ENCODE peak calls at places on chromosomes 2 and 18, in eight cellular contexts. Y is PC-3; I is H54; M is HEK293T; W is activated T-helper 1 cell treated with Interleukin-2 at 50 U/mL for 16 hours; R is hypothalamus; A is stomach; C is activated CD4-positive, alpha-beta T cell treated with anti-CD3 and anti-CD28 coated beads, Interleukin-2, amount 50 U/mL, for 48 hours. P is an unnamed sample.

GRCh38 chr18:73409242-73409641 is 541.5 kb upstream of the NETO1 start:
- DNase-seq in Y (no peak), I (no peak), C (no peak), A (no peak), M (no peak), R (no peak), W (no peak), P (no peak)

GRCh38 chr2:33788044-33788443 is 188.9 kb upstream of the FAM98A start:
- DNase-seq in Y (no peak), W (no peak), C (no peak), R (no peak), M (no peak), I (no peak), A (no peak), P (no peak)

GRCh38 chr2:246489-247145 is 17.2 kb downstream of the SH3YL1 start:
- DNase-seq in A (no peak), W (no peak), I (no peak), M (peak), Y (peak), R (no peak), C (no peak), P (no peak)

GRCh38 chr2:24887325-24887874 is 32.6 kb downstream of the ADCY3 start:
- DNase-seq in R (no peak), Y (no peak), M (no peak), C (no peak), I (no peak), A (no peak), W (no peak), P (no peak)

GRCh38 chr2:236896677-236897076 is 189.0 kb upstream of the COPS8 start:
- DNase-seq in A (no peak), I (no peak), W (no peak), Y (no peak), C (no peak), R (no peak), M (no peak), P (no peak)

GRCh38 chr18:36372902-36373301 is 75.4 kb downstream of the FHOD3 start:
- DNase-seq in I (no peak), W (no peak), M (no peak), R (no peak), A (no peak), Y (peak), C (no peak), P (no peak)

GRCh38 chr2:70084973-70085710 is 2.1 kb upstream of the PCBP1 start:
- DNase-seq in I (no peak), W (peak), C (peak), A (peak), R (no peak), M (no peak), Y (peak), P (peak)

GRCh38 chr2:108841506-108841905 is 54.9 kb downstream of the CCDC138 start:
- DNase-seq in C (no peak), R (no peak), W (no peak), I (no peak), M (no peak), A (no peak), Y (no peak), P (no peak)

GRCh38 chr2:220001693-220002260 is 374.3 kb downstream of the SLC4A3 start:
- DNase-seq in R (no peak), Y (peak), W (no peak), C (no peak), M (no peak), A (no peak), I (no peak), P (no peak)

GRCh38 chr18:12946549-12947354 is 1.1 kb upstream of the SEH1L start:
- DNase-seq in W (peak), A (peak), C (no peak), M (no peak), I (peak), R (no peak), Y (peak), P (no peak)

GRCh38 chr2:8264981-8265380 is 416.9 kb upstream of the ID2 start:
- DNase-seq in C (no peak), R (no peak), A (no peak), I (no peak), W (no peak), Y (no peak), M (no peak), P (no peak)

GRCh38 chr2:62711832-62712494 is 6.5 kb downstream of the EHBP1 start:
- DNase-seq in I (no peak), A (no peak), Y (no peak), R (no peak), M (no peak), W (no peak), C (no peak), P (no peak)

GRCh38 chr2:54227798-54228197 is 28.2 kb downstream of the TSPYL6 start:
- DNase-seq in I (no peak), M (no peak), W (no peak), A (no peak), R (no peak), C (no peak), Y (no peak), P (no peak)

GRCh38 chr2:216632952-216633615 is at the start of gene IGFBP2:
- DNase-seq in Y (peak), A (peak), W (no peak), C (peak), R (no peak), I (no peak), M (peak), P (peak)